ENCODE peak calls at places on chromosome 19, in five cellular contexts. Z is A549, X is HepG2, I is GM12878, H is H1. W is an unnamed sample.

GRCh38 chr19:6221220-6221877 is 58.4 kb downstream of the MLLT1 start:
- DNase-seq in X (no peak), H (no peak), I (no peak), Z (no peak), W (no peak)

GRCh38 chr19:42140125-42140754 is 8.0 kb upstream of the POU2F2 start:
- DNase-seq in Z (peak), I (no peak), H (peak), X (peak), W (peak)

GRCh38 chr19:3479177-3479818 is 1.0 kb downstream of the SMIM24 start:
- DNase-seq in H (peak), I (no peak), Z (peak), X (no peak), W (peak)

GRCh38 chr19:30625947-30626346 is 253.8 kb downstream of the ZNF536 start:
- DNase-seq in Z (no peak), X (no peak), I (no peak), H (no peak), W (no peak)

GRCh38 chr19:15188851-15189250 is 11.9 kb downstream of the NOTCH3 start:
- DNase-seq in I (no peak), H (no peak), X (no peak), Z (no peak), W (no peak)

GRCh38 chr19:57949296-57949695 is 1.8 kb upstream of the ZNF256 start:
- DNase-seq in Z (no peak), X (no peak), I (no peak), H (no peak), W (no peak)

GRCh38 chr19:9313756-9314155 is 4.1 kb upstream of the ZNF699 start:
- DNase-seq in H (no peak), X (no peak), Z (no peak), I (no peak), W (no peak)

GRCh38 chr19:55683449-55684261 is 8.6 kb downstream of the EPN1 start:
- DNase-seq in I (no peak), X (peak), Z (no peak), H (no peak), W (no peak)

GRCh38 chr19:5590151-5590864 is 22.6 kb upstream of the TINCR start:
- DNase-seq in H (no peak), I (no peak), X (no peak), Z (no peak), W (no peak)

GRCh38 chr19:1311543-1312091 is 25.9 kb downstream of the EFNA2 start:
- DNase-seq in H (no peak), I (no peak), Z (peak), X (no peak), W (no peak)

GRCh38 chr19:6866646-6867255 is 20.6 kb upstream of the ADGRE1 start:
- DNase-seq in Z (no peak), I (no peak), H (no peak), X (no peak), W (no peak)

GRCh38 chr19:52735734-52736133 is 890 bp upstream of the ZNF611 start:
- DNase-seq in H (peak), Z (no peak), X (peak), I (no peak), W (no peak)

GRCh38 chr19:37467608-37468090 is 405 bp upstream of the ZNF569 start:
- DNase-seq in X (no peak), Z (no peak), H (no peak), I (no peak), W (no peak)

GRCh38 chr19:43564800-43565199 is 10.5 kb downstream of the XRCC1 start:
- DNase-seq in Z (no peak), X (no peak), H (no peak), I (no peak), W (no peak)

GRCh38 chr19:22620401-22620800 is 13.7 kb upstream of the ZNF492 start:
- DNase-seq in I (no peak), H (no peak), X (no peak), Z (no peak), W (no peak)

GRCh38 chr19:35150445-35150844 is 4.1 kb upstream of the FXYD5 start:
- DNase-seq in X (no peak), Z (no peak), H (no peak), I (no peak), W (no peak)
- TF ChIP-seq KDM1A in X (no peak), Z (no peak), H (no peak), I (no peak), W (no peak)

DNA sequence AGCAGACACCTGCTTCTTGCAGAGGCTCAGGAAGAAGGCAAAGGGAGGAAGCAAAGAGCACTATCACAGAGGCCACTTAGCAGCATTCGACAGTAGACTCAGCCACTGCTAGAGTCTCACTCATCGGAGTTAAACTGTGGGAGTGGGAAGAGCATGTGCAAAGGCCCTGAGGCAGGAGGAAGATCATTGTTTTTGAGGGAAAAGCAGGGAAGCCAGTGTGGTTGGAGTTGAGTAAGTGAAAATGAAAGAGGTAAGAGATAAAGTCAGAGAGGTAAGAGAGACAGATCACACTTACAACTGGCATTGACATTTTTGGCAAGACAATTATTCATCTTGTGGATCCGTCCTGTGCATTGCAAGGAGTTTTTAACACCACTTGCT is 41.1 kb upstream of the CEACAM20 start:
- DNase-seq in Z (no peak), X (no peak), H (no peak), I (peak), W (no peak)
- TF ChIP-seq KDM1A in Z (no peak), X (no peak), H (peak), I (no peak), W (peak)

DNA sequence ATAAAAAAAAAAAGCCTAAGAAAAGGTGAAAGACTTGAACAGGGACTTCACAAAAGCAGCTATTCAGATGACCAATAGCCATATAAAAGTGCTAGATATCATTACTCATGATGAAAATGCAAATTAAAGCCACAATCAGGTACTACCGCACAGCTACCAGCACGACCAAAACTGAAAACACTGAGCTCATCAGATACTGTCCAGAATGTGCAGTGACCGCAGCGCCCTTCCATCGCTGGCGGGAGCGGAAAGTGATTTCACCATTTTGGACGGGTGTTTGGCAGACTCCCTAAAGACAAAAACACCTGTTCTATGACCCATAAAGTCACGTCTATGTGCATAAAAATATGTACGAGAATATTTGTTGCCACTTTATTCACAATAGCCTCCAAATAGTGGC is 60.7 kb downstream of the SLC6A16 start:
- DNase-seq in I (no peak), X (no peak), H (no peak), Z (no peak), W (no peak)
- TF ChIP-seq KDM1A in I (no peak), X (no peak), H (no peak), Z (no peak), W (no peak)

DNA sequence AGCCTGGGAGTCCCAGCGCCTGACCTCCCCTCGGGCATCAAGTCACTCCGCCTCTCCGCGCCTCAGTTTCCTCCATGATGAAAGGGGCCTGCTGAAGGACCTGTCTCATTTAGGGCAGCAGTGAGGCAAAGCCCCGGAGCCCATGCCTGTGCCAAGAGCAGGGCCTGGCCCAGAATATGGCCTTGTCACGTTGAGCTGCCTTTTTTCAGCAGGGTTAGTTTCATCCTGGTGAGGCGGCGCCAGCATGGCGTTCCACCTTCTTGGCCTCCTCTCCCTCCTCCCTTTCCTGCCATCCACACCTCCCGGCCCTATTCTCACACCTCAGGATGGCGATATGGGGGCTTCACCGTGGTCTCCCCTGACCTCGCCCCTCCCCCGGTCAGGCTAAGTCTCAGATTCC is 30.2 kb downstream of the PAK4 start:
- DNase-seq in Z (no peak), I (no peak), X (no peak), H (no peak), W (no peak)
- TF ChIP-seq KDM1A in Z (no peak), I (no peak), X (no peak), H (no peak), W (no peak)